ENCODE peak calls at places on chromosomes 12 and 14, in nine cellular contexts. L, P, R, K, G, A, F, W and V are unnamed samples.

GRCh38 chr12:30930238-30931010 is 3.9 kb downstream of the TSPAN11 start:
- DNase-seq in L (no peak), P (peak), R (no peak), K (no peak), G (no peak), A (no peak), F (no peak), W (no peak), V (no peak)

GRCh38 chr14:54420478-54421116 is 20.6 kb downstream of the CNIH1 start:
- DNase-seq in L (no peak), P (peak), R (peak), K (no peak), G (peak), A (no peak), F (peak), W (no peak), V (no peak)

GRCh38 chr12:100404769-100405407 is 48.0 kb downstream of the SLC17A8 start:
- DNase-seq in L (no peak), P (peak), R (peak), K (no peak), G (peak), A (no peak), F (peak), W (no peak), V (no peak)

GRCh38 chr14:106094654-106095189 is 568.3 kb downstream of the TMEM121 start:
- DNase-seq in L (no peak), P (no peak), R (no peak), K (no peak), G (no peak), A (no peak), F (no peak), W (no peak), V (no peak)

GRCh38 chr12:105301696-105302095 is 28.8 kb upstream of the C12orf75 start:
- DNase-seq in L (no peak), P (no peak), R (no peak), K (no peak), G (no peak), A (no peak), F (no peak), W (no peak), V (no peak)

GRCh38 chr14:31536201-31536960 is 24.8 kb upstream of the NUBPL start:
- DNase-seq in L (no peak), P (no peak), R (no peak), K (no peak), G (no peak), A (no peak), F (no peak), W (no peak), V (no peak)

GRCh38 chr14:20434701-20435453 is 1.1 kb downstream of the KLHL33 start:
- DNase-seq in L (peak), P (peak), R (peak), K (no peak), G (no peak), A (peak), F (no peak), W (no peak), V (no peak)

GRCh38 chr14:105884808-105885281 is 358.5 kb downstream of the TMEM121 start:
- DNase-seq in L (peak), P (no peak), R (no peak), K (no peak), G (no peak), A (no peak), F (no peak), W (no peak), V (no peak)

GRCh38 chr12:132428872-132429121 is 61.2 kb upstream of the FBRSL1 start:
- DNase-seq in L (no peak), P (no peak), R (no peak), K (no peak), G (no peak), A (no peak), F (no peak), W (no peak), V (no peak)

GRCh38 chr12:103928736-103929050 is 1.5 kb upstream of the HSP90B1 start:
- DNase-seq in L (peak), P (no peak), R (no peak), K (no peak), G (no peak), A (peak), F (no peak), W (no peak), V (no peak)

GRCh38 chr14:70697681-70698080 is 56.0 kb downstream of the TTC9 start:
- DNase-seq in L (no peak), P (no peak), R (no peak), K (no peak), G (no peak), A (no peak), F (no peak), W (no peak), V (no peak)

GRCh38 chr12:125092872-125093680 is 27.8 kb downstream of the AACS start:
- DNase-seq in L (no peak), P (no peak), R (peak), K (peak), G (peak), A (peak), F (peak), W (no peak), V (no peak)

GRCh38 chr12:56274299-56274698 is 7.6 kb downstream of the COQ10A start:
- DNase-seq in L (no peak), P (no peak), R (no peak), K (no peak), G (no peak), A (no peak), F (no peak), W (no peak), V (no peak)

GRCh38 chr14:103279129-103280025 is 54.7 kb upstream of the EIF5 start:
- DNase-seq in L (no peak), P (no peak), R (no peak), K (no peak), G (no peak), A (no peak), F (no peak), W (no peak), V (no peak)

GRCh38 chr12:132175496-132176357 is 31.5 kb downstream of the NOC4L start:
- DNase-seq in L (no peak), P (no peak), R (no peak), K (no peak), G (no peak), A (no peak), F (no peak), W (no peak), V (no peak)

GRCh38 chr12:65916991-65917676 is 92.9 kb downstream of the HMGA2 start:
- DNase-seq in L (no peak), P (no peak), R (no peak), K (no peak), G (no peak), A (no peak), F (no peak), W (no peak), V (no peak)

GRCh38 chr12:70648831-70649230 is 11.6 kb upstream of the PTPRB start:
- DNase-seq in L (no peak), P (peak), R (peak), K (no peak), G (no peak), A (no peak), F (peak), W (no peak), V (peak)

GRCh38 chr14:99127651-99128167 is 144.3 kb downstream of the BCL11B start:
- DNase-seq in L (no peak), P (no peak), R (peak), K (peak), G (no peak), A (no peak), F (no peak), W (no peak), V (peak)

DNA sequence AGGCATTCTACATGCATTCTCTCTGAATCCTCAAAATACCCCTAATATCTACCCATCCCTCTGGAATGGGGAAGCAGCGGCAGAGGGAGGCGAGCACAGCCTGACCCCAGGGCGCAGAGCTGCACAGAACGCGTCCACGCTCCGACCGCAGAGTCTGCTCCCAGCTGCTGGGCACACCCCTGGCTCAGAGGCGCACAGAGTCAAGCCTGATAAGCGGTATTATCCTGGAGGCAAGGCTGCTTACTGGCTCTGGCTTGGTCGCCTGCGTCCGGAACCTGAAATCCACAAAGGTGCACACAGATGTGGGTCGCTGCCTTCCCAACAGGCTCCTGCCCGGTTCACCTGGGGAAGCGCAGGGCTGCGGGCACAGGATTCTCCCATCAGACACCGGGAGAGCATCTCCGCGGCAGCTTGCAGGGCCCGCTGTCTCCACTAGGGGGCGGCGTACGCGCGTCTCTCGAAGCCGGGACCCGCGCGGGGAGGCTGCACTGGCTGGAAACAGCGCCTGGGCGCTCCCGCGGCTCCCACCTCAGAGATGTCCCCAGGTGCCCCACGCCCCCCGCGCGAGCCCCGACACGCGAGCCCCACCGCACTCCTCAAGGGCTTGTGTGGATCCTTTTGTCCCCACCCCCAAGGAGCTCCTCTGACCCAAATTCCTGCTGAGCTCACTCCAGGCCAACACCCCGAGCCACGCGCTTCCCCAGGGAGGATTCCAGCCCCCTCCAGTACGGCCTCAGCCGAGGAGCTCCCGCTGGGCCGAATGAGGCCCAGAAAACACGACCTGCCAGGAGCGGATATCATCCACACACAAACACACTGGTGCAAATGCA is 120.1 kb upstream of the FZD10 start:
- DNase-seq in L (peak), P (no peak), R (no peak), K (no peak), G (peak), A (no peak), F (no peak), W (no peak), V (no peak)
- TF ChIP-seq CTCF in L (no peak), P (no peak), R (peak), K (peak), G (peak), A (peak), F (no peak), W (no peak), V (no peak)

DNA sequence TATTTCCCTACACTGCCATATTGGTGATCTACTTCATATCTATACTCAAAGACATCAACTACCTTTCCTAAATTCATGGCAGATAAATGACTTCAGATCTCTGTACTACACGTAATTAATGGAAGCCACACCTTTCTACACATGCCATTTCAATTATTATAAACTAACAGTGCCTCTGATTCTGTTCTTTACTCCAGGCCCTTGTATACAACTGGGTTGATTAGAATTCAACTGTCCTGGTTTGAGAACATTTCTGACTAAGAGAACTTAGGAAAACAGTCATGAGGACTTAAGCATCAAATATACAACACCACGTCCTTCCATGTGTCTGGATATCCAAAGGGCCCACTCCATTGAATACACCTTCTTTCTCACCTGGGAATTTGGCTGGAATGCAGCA is 1.8 kb downstream of the ACIN1 start:
- DNase-seq in L (no peak), P (no peak), R (no peak), K (no peak), G (no peak), A (no peak), F (no peak), W (no peak), V (no peak)
- H3K4me3 ChIP-seq in L (no peak), P (no peak), R (peak), K (no peak), G (no peak), A (peak), F (no peak), W (peak), V (no peak)

DNA sequence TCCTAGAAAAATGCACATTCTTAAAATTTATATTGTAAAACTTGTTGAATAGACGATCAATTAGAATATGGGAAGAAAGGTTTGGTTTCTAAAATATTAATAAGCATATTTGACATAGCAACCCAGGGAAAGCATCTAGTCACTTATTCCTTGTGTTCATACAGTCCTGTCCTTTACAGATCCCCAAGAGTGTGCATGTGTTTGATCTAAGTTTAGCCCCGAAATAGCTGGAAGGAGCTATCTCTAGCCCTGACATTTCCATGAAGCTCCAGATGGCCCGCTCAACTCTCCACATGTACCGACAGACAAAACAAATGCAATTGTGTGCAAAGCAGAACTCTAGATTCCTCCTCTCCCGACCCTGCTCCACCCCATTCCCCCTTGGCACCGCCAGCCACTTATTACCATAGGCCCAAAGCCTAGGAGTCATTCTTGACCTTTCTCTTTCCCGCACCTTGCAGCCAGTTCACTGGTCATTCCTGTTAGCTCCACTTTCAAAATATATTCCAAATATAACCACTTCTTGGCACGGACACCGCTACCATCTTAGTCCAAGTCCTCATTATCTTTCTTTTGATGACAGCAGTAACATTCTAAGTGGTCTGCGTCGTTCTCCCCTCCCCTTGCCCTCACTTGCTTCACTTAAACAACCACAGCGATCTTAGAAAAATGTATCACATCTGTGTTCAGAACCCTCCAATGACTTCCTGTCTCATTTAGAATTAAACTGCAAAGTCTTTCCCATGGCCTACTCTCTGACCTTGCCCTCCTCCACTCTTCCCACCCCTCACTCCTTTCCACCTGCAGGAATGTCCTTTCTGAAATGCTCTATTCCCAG is 45.5 kb upstream of the GZMB start:
- DNase-seq in L (no peak), P (no peak), R (no peak), K (no peak), G (no peak), A (no peak), F (no peak), W (no peak), V (no peak)
- TF ChIP-seq CTCF in L (no peak), P (no peak), R (no peak), K (no peak), G (no peak), A (no peak), F (no peak), W (no peak), V (no peak)

GRCh38 chr12:48143898-48144297 is 13.4 kb downstream of the ASB8 start:
- DNase-seq in L (no peak), P (no peak), R (no peak), K (no peak), G (no peak), A (no peak), F (no peak), W (no peak), V (no peak)
- H3K4me3 ChIP-seq in L (no peak), P (no peak), R (no peak), K (no peak), G (no peak), A (no peak), F (no peak), W (no peak), V (no peak)

DNA sequence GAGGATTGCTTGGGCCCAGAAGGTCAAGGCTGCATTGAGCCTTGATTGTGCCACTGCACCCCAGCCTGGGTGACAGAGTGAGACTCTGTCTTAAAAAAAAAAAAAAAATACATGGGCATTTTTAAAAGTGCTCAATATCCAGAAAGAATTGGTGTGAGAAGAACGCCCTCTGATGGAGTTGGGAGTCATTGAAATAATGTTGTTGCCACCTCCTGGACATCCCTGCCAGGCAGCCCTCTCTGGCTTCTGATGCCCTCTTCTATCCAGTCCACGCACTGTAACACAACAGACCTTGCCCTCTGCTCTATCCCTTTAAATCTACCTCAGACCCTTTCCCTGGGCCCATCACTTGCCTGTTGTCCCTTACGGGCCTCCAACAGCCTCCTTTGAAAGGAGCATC is 4.9 kb downstream of the PTGDR start:
- DNase-seq in L (no peak), P (no peak), R (peak), K (no peak), G (peak), A (no peak), F (peak), W (no peak), V (no peak)
- TF ChIP-seq CTCF in L (no peak), P (no peak), R (peak), K (no peak), G (peak), A (peak), F (peak), W (peak), V (peak)